ENCODE peak calls at places on chromosomes 16 and 17, in ten cellular contexts. One of them, this sample, is unnamed. For H3K4me1 and H3K36me3, the result is how much of the 10 kb centered on the place peaks cover.

GRCh38 chr17:79739148-79740062 is 8.7 kb downstream of the ENPP7 start:
- DNase-seq in IMR-90: no peak
- DNase-seq in prostate gland: peak
- DNase-seq in esophagus squamous epithelium: no peak
- DNase-seq in effector memory CD4-positive, alpha-beta T cell: no peak
- DNase-seq in gastrocnemius medialis: no peak
- DNase-seq in transverse colon: no peak
- DNase-seq in body of pancreas: peak
- DNase-seq in breast epithelium: peak
- DNase-seq in testis: no peak
- DNase-seq in this sample: no peak

GRCh38 chr17:2238432-2239169 is 65.0 kb downstream of the SMG6 start:
- DNase-seq in IMR-90: no peak
- DNase-seq in prostate gland: peak
- DNase-seq in esophagus squamous epithelium: no peak
- DNase-seq in effector memory CD4-positive, alpha-beta T cell: no peak
- DNase-seq in gastrocnemius medialis: peak
- DNase-seq in transverse colon: peak
- DNase-seq in body of pancreas: no peak
- DNase-seq in breast epithelium: no peak
- DNase-seq in testis: no peak
- DNase-seq in this sample: no peak

GRCh38 chr17:17229416-17230098 is 7.4 kb downstream of the FLCN start:
- DNase-seq in IMR-90: no peak
- DNase-seq in prostate gland: no peak
- DNase-seq in esophagus squamous epithelium: no peak
- DNase-seq in effector memory CD4-positive, alpha-beta T cell: no peak
- DNase-seq in gastrocnemius medialis: peak
- DNase-seq in transverse colon: no peak
- DNase-seq in body of pancreas: no peak
- DNase-seq in breast epithelium: no peak
- DNase-seq in testis: no peak
- DNase-seq in this sample: no peak

GRCh38 chr16:79418588-79418987 is 181.9 kb downstream of the MAF start:
- DNase-seq in IMR-90: no peak
- DNase-seq in prostate gland: no peak
- DNase-seq in esophagus squamous epithelium: no peak
- DNase-seq in effector memory CD4-positive, alpha-beta T cell: no peak
- DNase-seq in gastrocnemius medialis: no peak
- DNase-seq in transverse colon: no peak
- DNase-seq in body of pancreas: no peak
- DNase-seq in breast epithelium: no peak
- DNase-seq in testis: no peak
- DNase-seq in this sample: no peak

GRCh38 chr16:51012396-51012795 is 138.7 kb downstream of the SALL1 start:
- DNase-seq in IMR-90: no peak
- DNase-seq in prostate gland: no peak
- DNase-seq in esophagus squamous epithelium: no peak
- DNase-seq in effector memory CD4-positive, alpha-beta T cell: no peak
- DNase-seq in gastrocnemius medialis: no peak
- DNase-seq in transverse colon: no peak
- DNase-seq in body of pancreas: no peak
- DNase-seq in breast epithelium: no peak
- DNase-seq in testis: no peak
- DNase-seq in this sample: no peak

GRCh38 chr17:17298108-17298507 is 5.1 kb upstream of the NT5M start:
- DNase-seq in IMR-90: peak
- DNase-seq in prostate gland: no peak
- DNase-seq in esophagus squamous epithelium: no peak
- DNase-seq in effector memory CD4-positive, alpha-beta T cell: no peak
- DNase-seq in gastrocnemius medialis: no peak
- DNase-seq in transverse colon: no peak
- DNase-seq in body of pancreas: no peak
- DNase-seq in breast epithelium: no peak
- DNase-seq in testis: no peak
- DNase-seq in this sample: no peak

GRCh38 chr16:84497836-84498610 is 6.4 kb downstream of the MEAK7 start:
- DNase-seq in IMR-90: no peak
- DNase-seq in prostate gland: no peak
- DNase-seq in esophagus squamous epithelium: no peak
- DNase-seq in effector memory CD4-positive, alpha-beta T cell: no peak
- DNase-seq in gastrocnemius medialis: no peak
- DNase-seq in transverse colon: no peak
- DNase-seq in body of pancreas: no peak
- DNase-seq in breast epithelium: no peak
- DNase-seq in testis: no peak
- DNase-seq in this sample: no peak

GRCh38 chr16:2439598-2439997 is 10.4 kb downstream of the CCNF start:
- DNase-seq in IMR-90: no peak
- DNase-seq in prostate gland: no peak
- DNase-seq in esophagus squamous epithelium: no peak
- DNase-seq in effector memory CD4-positive, alpha-beta T cell: no peak
- DNase-seq in gastrocnemius medialis: no peak
- DNase-seq in transverse colon: no peak
- DNase-seq in body of pancreas: no peak
- DNase-seq in breast epithelium: no peak
- DNase-seq in testis: no peak
- DNase-seq in this sample: no peak

GRCh38 chr16:73956592-73957495 is 339.8 kb upstream of the PSMD7 start:
- DNase-seq in IMR-90: peak
- DNase-seq in prostate gland: peak
- DNase-seq in esophagus squamous epithelium: no peak
- DNase-seq in effector memory CD4-positive, alpha-beta T cell: no peak
- DNase-seq in gastrocnemius medialis: peak
- DNase-seq in transverse colon: peak
- DNase-seq in body of pancreas: peak
- DNase-seq in breast epithelium: peak
- DNase-seq in testis: peak
- DNase-seq in this sample: no peak

GRCh38 chr17:7475764-7476422 is 3.5 kb downstream of the ZBTB4 start:
- DNase-seq in IMR-90: peak
- DNase-seq in prostate gland: no peak
- DNase-seq in esophagus squamous epithelium: no peak
- DNase-seq in effector memory CD4-positive, alpha-beta T cell: no peak
- DNase-seq in gastrocnemius medialis: peak
- DNase-seq in transverse colon: peak
- DNase-seq in body of pancreas: peak
- DNase-seq in breast epithelium: no peak
- DNase-seq in testis: peak
- DNase-seq in this sample: no peak

GRCh38 chr17:57084361-57084801 is 665 bp upstream of the AKAP1 start:
- DNase-seq in IMR-90: peak
- DNase-seq in prostate gland: no peak
- DNase-seq in esophagus squamous epithelium: no peak
- DNase-seq in effector memory CD4-positive, alpha-beta T cell: no peak
- DNase-seq in gastrocnemius medialis: no peak
- DNase-seq in transverse colon: no peak
- DNase-seq in body of pancreas: no peak
- DNase-seq in breast epithelium: no peak
- DNase-seq in testis: no peak
- DNase-seq in this sample: no peak

GRCh38 chr17:43732961-43733360 is 25.6 kb downstream of the SOST start:
- DNase-seq in IMR-90: peak
- DNase-seq in prostate gland: no peak
- DNase-seq in esophagus squamous epithelium: no peak
- DNase-seq in effector memory CD4-positive, alpha-beta T cell: no peak
- DNase-seq in gastrocnemius medialis: no peak
- DNase-seq in transverse colon: no peak
- DNase-seq in body of pancreas: no peak
- DNase-seq in breast epithelium: no peak
- DNase-seq in testis: no peak
- DNase-seq in this sample: no peak

GRCh38 chr17:28760987-28761562 is 17.3 kb downstream of the TRAF4 start:
- DNase-seq in IMR-90: peak
- DNase-seq in prostate gland: peak
- DNase-seq in esophagus squamous epithelium: no peak
- DNase-seq in effector memory CD4-positive, alpha-beta T cell: no peak
- DNase-seq in gastrocnemius medialis: peak
- DNase-seq in transverse colon: peak
- DNase-seq in body of pancreas: peak
- DNase-seq in breast epithelium: peak
- DNase-seq in testis: no peak
- DNase-seq in this sample: no peak

GRCh38 chr17:65270932-65271700 is 133.9 kb downstream of the RGS9 start:
- DNase-seq in IMR-90: no peak
- DNase-seq in prostate gland: no peak
- DNase-seq in esophagus squamous epithelium: no peak
- DNase-seq in effector memory CD4-positive, alpha-beta T cell: no peak
- DNase-seq in gastrocnemius medialis: no peak
- DNase-seq in transverse colon: no peak
- DNase-seq in body of pancreas: no peak
- DNase-seq in breast epithelium: no peak
- DNase-seq in testis: no peak
- DNase-seq in this sample: no peak

GRCh38 chr17:39782481-39782880 is 44.7 kb downstream of the GRB7 start:
- DNase-seq in IMR-90: peak
- DNase-seq in prostate gland: no peak
- DNase-seq in esophagus squamous epithelium: no peak
- DNase-seq in effector memory CD4-positive, alpha-beta T cell: no peak
- DNase-seq in gastrocnemius medialis: no peak
- DNase-seq in transverse colon: no peak
- DNase-seq in body of pancreas: peak
- DNase-seq in breast epithelium: no peak
- DNase-seq in testis: no peak
- DNase-seq in this sample: no peak

GRCh38 chr17:76725580-76726230 is 701 bp downstream of the JMJD6 start:
- DNase-seq in IMR-90: peak
- DNase-seq in prostate gland: peak
- DNase-seq in esophagus squamous epithelium: no peak
- DNase-seq in effector memory CD4-positive, alpha-beta T cell: peak
- DNase-seq in gastrocnemius medialis: peak
- DNase-seq in transverse colon: peak
- DNase-seq in body of pancreas: peak
- DNase-seq in breast epithelium: peak
- DNase-seq in testis: peak
- DNase-seq in this sample: peak

GRCh38 chr17:76727745-76728456 is 1.3 kb downstream of the METTL23 start:
- DNase-seq in IMR-90: no peak
- DNase-seq in prostate gland: no peak
- DNase-seq in esophagus squamous epithelium: no peak
- DNase-seq in effector memory CD4-positive, alpha-beta T cell: no peak
- DNase-seq in gastrocnemius medialis: no peak
- DNase-seq in transverse colon: peak
- DNase-seq in body of pancreas: peak
- DNase-seq in breast epithelium: no peak
- DNase-seq in testis: no peak
- DNase-seq in this sample: no peak

GRCh38 chr17:76723812-76724211 is 2.6 kb downstream of the JMJD6 start:
- DNase-seq in IMR-90: no peak
- DNase-seq in prostate gland: no peak
- DNase-seq in esophagus squamous epithelium: no peak
- DNase-seq in effector memory CD4-positive, alpha-beta T cell: no peak
- DNase-seq in gastrocnemius medialis: no peak
- DNase-seq in transverse colon: no peak
- DNase-seq in body of pancreas: no peak
- DNase-seq in breast epithelium: no peak
- DNase-seq in testis: no peak
- DNase-seq in this sample: no peak

GRCh38 chr17:76726231-76726765 is at the start of gene JMJD6:
- DNase-seq in IMR-90: peak
- DNase-seq in prostate gland: peak
- DNase-seq in esophagus squamous epithelium: peak
- DNase-seq in effector memory CD4-positive, alpha-beta T cell: no peak
- DNase-seq in gastrocnemius medialis: peak
- DNase-seq in transverse colon: peak
- DNase-seq in body of pancreas: peak
- DNase-seq in breast epithelium: peak
- DNase-seq in testis: peak
- DNase-seq in this sample: peak

GRCh38 chr17:76726766-76727718 is at the start of gene METTL23:
- DNase-seq in IMR-90: peak
- DNase-seq in prostate gland: peak
- DNase-seq in esophagus squamous epithelium: no peak
- DNase-seq in effector memory CD4-positive, alpha-beta T cell: peak
- DNase-seq in gastrocnemius medialis: peak
- DNase-seq in transverse colon: peak
- DNase-seq in body of pancreas: peak
- DNase-seq in breast epithelium: peak
- DNase-seq in testis: peak
- DNase-seq in this sample: no peak
- H3K4me1 ChIP-seq in IMR-90: under half
- H3K4me1 ChIP-seq in prostate gland: under half
- H3K4me1 ChIP-seq in esophagus squamous epithelium: half or more
- H3K4me1 ChIP-seq in effector memory CD4-positive, alpha-beta T cell: under half
- H3K4me1 ChIP-seq in gastrocnemius medialis: under half
- H3K4me1 ChIP-seq in transverse colon: under half
- H3K4me1 ChIP-seq in body of pancreas: half or more
- H3K4me1 ChIP-seq in breast epithelium: under half
- H3K4me1 ChIP-seq in testis: under half
- H3K4me1 ChIP-seq in this sample: under half

GRCh38 chr16:19152042-19152441 is 16.0 kb upstream of the SYT17 start:
- DNase-seq in IMR-90: no peak
- DNase-seq in prostate gland: no peak
- DNase-seq in esophagus squamous epithelium: no peak
- DNase-seq in effector memory CD4-positive, alpha-beta T cell: no peak
- DNase-seq in gastrocnemius medialis: no peak
- DNase-seq in transverse colon: no peak
- DNase-seq in body of pancreas: no peak
- DNase-seq in breast epithelium: no peak
- DNase-seq in testis: no peak
- DNase-seq in this sample: no peak
- H3K4me3 ChIP-seq in IMR-90: no peak
- H3K4me3 ChIP-seq in prostate gland: no peak
- H3K4me3 ChIP-seq in esophagus squamous epithelium: no peak
- H3K4me3 ChIP-seq in effector memory CD4-positive, alpha-beta T cell: no peak
- H3K4me3 ChIP-seq in gastrocnemius medialis: no peak
- H3K4me3 ChIP-seq in transverse colon: no peak
- H3K4me3 ChIP-seq in body of pancreas: no peak
- H3K4me3 ChIP-seq in breast epithelium: no peak
- H3K4me3 ChIP-seq in testis: no peak
- H3K4me3 ChIP-seq in this sample: no peak

DNA sequence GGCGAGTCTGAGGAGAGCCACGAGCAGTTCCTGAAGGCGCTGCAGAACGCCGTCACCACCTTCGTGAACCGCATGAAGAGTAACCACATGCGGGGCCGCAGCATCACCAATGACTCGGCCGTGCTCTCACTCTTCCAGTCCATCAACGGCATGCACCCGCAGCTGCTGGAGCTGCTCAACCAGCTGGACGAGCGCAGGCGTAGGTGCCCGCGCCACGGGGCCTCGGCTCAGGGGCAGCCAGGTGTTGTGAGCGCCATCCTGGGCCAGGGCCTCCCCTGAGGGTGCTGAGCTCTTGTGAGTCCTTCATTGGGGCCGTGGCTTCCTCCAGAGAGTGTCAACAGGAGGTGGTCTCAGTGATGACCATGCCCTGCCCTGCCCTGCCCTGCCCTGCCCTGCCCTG is 7.4 kb upstream of the MRPL12 start:
- DNase-seq in IMR-90: no peak
- DNase-seq in prostate gland: no peak
- DNase-seq in esophagus squamous epithelium: no peak
- DNase-seq in effector memory CD4-positive, alpha-beta T cell: no peak
- DNase-seq in gastrocnemius medialis: no peak
- DNase-seq in transverse colon: no peak
- DNase-seq in body of pancreas: no peak
- DNase-seq in breast epithelium: no peak
- DNase-seq in testis: no peak
- DNase-seq in this sample: no peak
- H3K36me3 ChIP-seq in IMR-90: half or more
- H3K36me3 ChIP-seq in prostate gland: under half
- H3K36me3 ChIP-seq in esophagus squamous epithelium: half or more
- H3K36me3 ChIP-seq in effector memory CD4-positive, alpha-beta T cell: half or more
- H3K36me3 ChIP-seq in gastrocnemius medialis: under half
- H3K36me3 ChIP-seq in transverse colon: under half
- H3K36me3 ChIP-seq in body of pancreas: under half
- H3K36me3 ChIP-seq in breast epithelium: under half
- H3K36me3 ChIP-seq in testis: under half
- H3K36me3 ChIP-seq in this sample: half or more

GRCh38 chr17:37827905-37828304 is 83.0 kb upstream of the HNF1B start:
- DNase-seq in IMR-90: no peak
- DNase-seq in prostate gland: no peak
- DNase-seq in esophagus squamous epithelium: no peak
- DNase-seq in effector memory CD4-positive, alpha-beta T cell: no peak
- DNase-seq in gastrocnemius medialis: no peak
- DNase-seq in transverse colon: no peak
- DNase-seq in body of pancreas: no peak
- DNase-seq in breast epithelium: no peak
- DNase-seq in testis: no peak
- DNase-seq in this sample: no peak
- H3K4me1 ChIP-seq in IMR-90: under half
- H3K4me1 ChIP-seq in prostate gland: under half
- H3K4me1 ChIP-seq in esophagus squamous epithelium: under half
- H3K4me1 ChIP-seq in effector memory CD4-positive, alpha-beta T cell: under half
- H3K4me1 ChIP-seq in gastrocnemius medialis: under half
- H3K4me1 ChIP-seq in transverse colon: under half
- H3K4me1 ChIP-seq in body of pancreas: under half
- H3K4me1 ChIP-seq in breast epithelium: under half
- H3K4me1 ChIP-seq in testis: under half
- H3K4me1 ChIP-seq in this sample: under half

This sample was measured in thoracic aorta.